ENCODE peak calls at places on chromosomes 4 and X, in seven cellular contexts. S is heart left ventricle, K is A549, U is ovary, C is tibial artery, Z is brain microvascular endothelial cell, Q is aorta. F is an unnamed sample.

GRCh38 chr4:100295792-100296191 is 105.5 kb upstream of the DDIT4L start:
- DNase-seq in S (no peak), K (no peak), U (no peak), C (no peak), Z (peak), Q (no peak), F (no peak)

GRCh38 chr4:189092596-189092995 is 848.1 kb upstream of the FRG1 start:
- DNase-seq in S (no peak), K (no peak), U (no peak), C (no peak), Z (peak), Q (no peak), F (no peak)

GRCh38 chr4:148955926-148956325 is 513.7 kb upstream of the NR3C2 start:
- DNase-seq in S (no peak), K (no peak), U (no peak), C (no peak), Z (no peak), Q (no peak), F (no peak)

GRCh38 chr4:16537926-16538325 is 311.7 kb upstream of the TAPT1 start:
- DNase-seq in S (no peak), K (no peak), U (no peak), C (no peak), Z (no peak), Q (no peak), F (peak)

GRCh38 chrX:10833299-10834169 is 213.1 kb upstream of the MID1 start:
- DNase-seq in S (peak), K (peak), U (peak), C (peak), Z (no peak), Q (peak), F (peak)

GRCh38 chrX:69158166-69159040 is 6.8 kb downstream of the PJA1 start:
- DNase-seq in S (no peak), K (peak), U (peak), C (peak), Z (peak), Q (peak), F (no peak)

GRCh38 chr4:105619193-105619931 is 66.9 kb downstream of the ARHGEF38 start:
- DNase-seq in S (peak), K (no peak), U (no peak), C (peak), Z (no peak), Q (peak), F (peak)

GRCh38 chr4:88575222-88575621 is 17.1 kb upstream of the HERC3 start:
- DNase-seq in S (no peak), K (no peak), U (no peak), C (no peak), Z (no peak), Q (no peak), F (no peak)

GRCh38 chr4:80918004-80918403 is 112.5 kb upstream of the BMP3 start:
- DNase-seq in S (no peak), K (no peak), U (no peak), C (no peak), Z (no peak), Q (no peak), F (no peak)

GRCh38 chrX:138745215-138745614 is 33.7 kb upstream of the FGF13 start:
- DNase-seq in S (no peak), K (peak), U (no peak), C (no peak), Z (peak), Q (no peak), F (no peak)

GRCh38 chr4:15653864-15654391 is 1.2 kb downstream of the FBXL5 start:
- DNase-seq in S (no peak), K (peak), U (no peak), C (no peak), Z (peak), Q (no peak), F (no peak)

GRCh38 chr4:135670548-135670947 is 1469.0 kb upstream of the PABPC4L start:
- DNase-seq in S (no peak), K (no peak), U (no peak), C (no peak), Z (no peak), Q (no peak), F (no peak)

GRCh38 chr4:85963231-85963630 is 396.6 kb downstream of the MAPK10 start:
- DNase-seq in S (no peak), K (no peak), U (no peak), C (no peak), Z (no peak), Q (no peak), F (no peak)

GRCh38 chr4:110982486-110982885 is 359.6 kb upstream of the PITX2 start:
- DNase-seq in S (no peak), K (no peak), U (no peak), C (no peak), Z (no peak), Q (no peak), F (no peak)

GRCh38 chr4:65482410-65482809 is 187.9 kb downstream of the EPHA5 start:
- DNase-seq in S (no peak), K (peak), U (no peak), C (no peak), Z (peak), Q (no peak), F (no peak)

GRCh38 chr4:138789796-138790195 is 225.8 kb upstream of the NOCT start:
- DNase-seq in S (no peak), K (no peak), U (no peak), C (no peak), Z (no peak), Q (no peak), F (no peak)

GRCh38 chr4:24630937-24631336 is 46.6 kb upstream of the DHX15 start:
- DNase-seq in S (no peak), K (peak), U (no peak), C (no peak), Z (peak), Q (no peak), F (no peak)

GRCh38 chr4:65510976-65511375 is 159.3 kb downstream of the EPHA5 start:
- DNase-seq in S (no peak), K (no peak), U (no peak), C (no peak), Z (peak), Q (no peak), F (no peak)

GRCh38 chr4:78612398-78613005 is 60.9 kb downstream of the ANXA3 start:
- DNase-seq in S (no peak), K (peak), U (no peak), C (no peak), Z (peak), Q (no peak), F (no peak)

GRCh38 chrX:49249616-49250015 is 14.3 kb downstream of the CCDC22 start:
- DNase-seq in S (no peak), K (no peak), U (no peak), C (no peak), Z (no peak), Q (no peak), F (no peak)

GRCh38 chrX:13891367-13892146 is 74.7 kb upstream of the GPM6B start:
- DNase-seq in S (no peak), K (no peak), U (no peak), C (no peak), Z (no peak), Q (no peak), F (no peak)
- H3K27ac ChIP-seq in S (no peak), K (no peak), U (no peak), C (no peak), Z (no peak), Q (no peak), F (no peak)

GRCh38 chrX:35562395-35562794 is 235.7 kb upstream of the MAGEB16 start:
- DNase-seq in S (no peak), K (no peak), U (no peak), C (no peak), Z (no peak), Q (no peak), F (no peak)

DNA sequence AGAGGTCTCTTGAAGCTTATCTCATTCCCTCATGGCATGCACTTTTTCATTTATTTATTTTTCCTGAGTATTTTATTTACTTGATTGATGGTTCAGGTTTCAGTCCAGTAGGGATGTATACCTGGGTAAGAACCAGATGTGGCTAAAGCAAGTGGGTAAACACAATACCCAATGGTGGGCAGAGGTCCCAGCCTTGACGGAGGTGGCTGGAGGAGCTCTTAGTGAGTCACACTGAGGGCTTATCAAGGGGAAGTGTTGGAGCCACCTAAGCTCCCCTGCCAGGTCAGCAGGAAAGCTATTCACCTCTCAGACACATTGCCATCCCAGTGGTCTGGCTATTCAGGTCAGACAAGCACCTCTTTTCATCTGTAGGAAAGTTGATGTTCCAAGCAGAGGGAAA is 236.2 kb upstream of the MAGEB16 start:
- DNase-seq in S (no peak), K (no peak), U (no peak), C (no peak), Z (no peak), Q (no peak), F (no peak)
- H3K27ac ChIP-seq in S (no peak), K (no peak), U (no peak), C (no peak), Z (no peak), Q (no peak), F (no peak)

GRCh38 chr4:6948134-6948460 is 38.5 kb downstream of the TBC1D14 start:
- DNase-seq in S (no peak), K (no peak), U (no peak), C (no peak), Z (no peak), Q (no peak), F (no peak)
- H3K27ac ChIP-seq in S (no peak), K (peak), U (no peak), C (no peak), Z (no peak), Q (no peak), F (no peak)

GRCh38 chr4:54065282-54066087 is 1.1 kb upstream of the CHIC2 start:
- DNase-seq in S (no peak), K (no peak), U (no peak), C (no peak), Z (no peak), Q (no peak), F (no peak)
- H3K27ac ChIP-seq in S (peak), K (peak), U (no peak), C (peak), Z (peak), Q (peak), F (peak)

DNA sequence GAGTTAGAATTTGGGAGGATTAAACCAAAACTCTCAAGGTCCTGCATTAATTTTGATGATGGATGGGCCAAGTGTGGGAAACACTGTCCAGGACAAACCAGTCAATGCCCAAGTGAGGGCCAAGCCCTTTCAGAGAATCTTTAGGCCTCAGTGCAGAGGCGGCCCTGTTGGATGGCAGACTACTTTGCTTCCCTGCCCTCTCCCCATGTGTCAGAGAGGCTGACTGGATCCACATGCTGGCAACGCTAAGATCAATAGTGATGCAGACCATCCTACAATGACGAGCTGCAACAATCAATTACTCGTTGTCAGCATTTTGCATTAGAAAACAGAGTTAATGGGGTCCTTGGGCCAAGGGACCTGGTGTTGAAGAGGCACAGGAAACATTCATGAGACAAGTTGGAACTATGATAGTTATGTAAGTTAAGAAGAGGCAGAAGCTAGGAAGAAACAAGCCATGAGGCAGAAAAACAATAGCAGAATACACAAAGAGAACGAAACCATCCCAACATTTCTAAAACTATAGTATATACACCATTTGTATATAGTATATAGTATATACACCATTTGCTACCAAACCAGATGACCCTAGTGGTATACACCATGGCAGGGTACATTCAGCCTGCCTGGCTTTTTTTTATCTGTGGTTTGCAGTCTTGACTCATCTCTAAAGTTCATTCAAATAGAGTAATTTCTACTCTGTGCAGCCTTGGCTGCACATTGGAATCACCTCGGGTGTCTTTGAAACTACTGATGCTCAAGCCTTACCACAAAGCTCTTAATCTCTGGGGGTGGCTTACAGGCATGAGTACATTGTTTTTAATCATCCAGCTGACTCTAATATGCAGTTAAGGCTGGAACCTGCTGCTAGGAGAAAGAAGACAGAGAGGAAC is 147.7 kb upstream of the GYPA start:
- DNase-seq in S (no peak), K (no peak), U (no peak), C (no peak), Z (peak), Q (no peak), F (no peak)
- H3K27ac ChIP-seq in S (no peak), K (no peak), U (no peak), C (no peak), Z (no peak), Q (no peak), F (no peak)

DNA sequence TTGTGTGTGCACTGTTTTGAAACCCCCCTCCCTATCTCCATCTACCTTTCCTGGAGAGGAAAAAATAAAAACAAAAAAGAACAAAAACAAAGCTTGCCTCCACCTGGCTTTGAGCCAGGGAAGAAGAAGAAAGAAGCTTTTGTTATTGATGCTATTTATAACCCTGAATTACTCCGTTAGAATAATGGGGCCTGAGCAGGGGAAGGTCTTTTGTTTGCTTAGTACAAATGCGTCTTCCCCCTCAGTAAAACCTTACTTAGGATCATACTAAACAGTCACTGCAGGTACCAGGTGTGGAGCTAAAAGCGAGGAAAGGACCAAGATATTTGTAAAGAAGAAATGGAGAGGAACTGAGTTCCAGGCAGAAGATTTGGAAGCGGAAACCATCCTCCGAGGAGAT is 352.1 kb downstream of the KCNIP4 start:
- DNase-seq in S (no peak), K (no peak), U (no peak), C (no peak), Z (no peak), Q (no peak), F (no peak)
- H3K27ac ChIP-seq in S (no peak), K (no peak), U (no peak), C (no peak), Z (no peak), Q (no peak), F (no peak)

DNA sequence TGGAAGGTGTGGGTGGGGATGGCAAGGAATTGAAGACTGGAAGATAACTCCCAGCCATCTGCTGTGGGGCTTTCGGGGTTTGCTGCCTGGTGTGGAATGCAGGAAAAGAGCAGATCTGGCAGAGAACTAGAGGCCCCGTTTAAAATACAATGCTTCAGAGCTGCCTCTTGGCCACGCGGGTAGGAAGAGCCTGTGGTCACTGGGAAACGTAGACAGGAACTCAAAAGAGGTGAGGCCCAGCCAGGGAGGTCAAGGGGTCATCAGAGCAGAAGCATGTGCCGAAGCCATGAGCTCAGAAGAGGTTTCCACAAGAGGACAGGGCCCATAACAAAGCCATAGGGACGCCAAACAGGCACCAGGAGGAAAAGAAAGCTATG is 14.5 kb upstream of the STS start:
- DNase-seq in S (no peak), K (no peak), U (no peak), C (no peak), Z (no peak), Q (no peak), F (no peak)
- H3K27ac ChIP-seq in S (peak), K (peak), U (no peak), C (no peak), Z (peak), Q (no peak), F (peak)

F was measured in lower lobe of right lung.